ENCODE peak calls at places on chromosome 19, in eight cellular contexts. A, F, U, Q, Z, H, X and V are unnamed samples.

GRCh38 chr19:7679017-7679720 is 1.5 kb upstream of the TRAPPC5 start:
- DNase-seq in A (no peak), F (no peak), U (peak), Q (no peak), Z (peak), H (peak), X (no peak), V (peak)

GRCh38 chr19:51948979-51949378 is 21.7 kb downstream of the ZNF613 start:
- DNase-seq in A (no peak), F (no peak), U (peak), Q (no peak), Z (peak), H (no peak), X (no peak), V (no peak)

GRCh38 chr19:48398329-48399235 is 5.1 kb downstream of the GRIN2D start:
- DNase-seq in A (peak), F (peak), U (peak), Q (no peak), Z (peak), H (peak), X (peak), V (peak)

GRCh38 chr19:11534538-11534937 is 4.1 kb upstream of the CNN1 start:
- DNase-seq in A (no peak), F (no peak), U (no peak), Q (no peak), Z (no peak), H (no peak), X (no peak), V (no peak)

GRCh38 chr19:7830272-7830771 is 304 bp downstream of the EVI5L start:
- DNase-seq in A (no peak), F (peak), U (no peak), Q (no peak), Z (no peak), H (no peak), X (no peak), V (no peak)

GRCh38 chr19:16457195-16457953 is 14.4 kb downstream of the EPS15L1 start:
- DNase-seq in A (no peak), F (peak), U (peak), Q (no peak), Z (peak), H (no peak), X (no peak), V (no peak)

GRCh38 chr19:32465176-32465575 is 59.6 kb downstream of the DPY19L3 start:
- DNase-seq in A (no peak), F (no peak), U (no peak), Q (no peak), Z (no peak), H (no peak), X (no peak), V (no peak)

GRCh38 chr19:15251010-15251748 is 18.9 kb upstream of the EPHX3 start:
- DNase-seq in A (no peak), F (peak), U (peak), Q (no peak), Z (no peak), H (no peak), X (no peak), V (no peak)

GRCh38 chr19:2327773-2328400 is 499 bp downstream of the LSM7 start:
- DNase-seq in A (peak), F (no peak), U (no peak), Q (no peak), Z (peak), H (no peak), X (peak), V (peak)

GRCh38 chr19:49684251-49684982 is 5.0 kb upstream of the ADM5 start:
- DNase-seq in A (peak), F (no peak), U (no peak), Q (no peak), Z (no peak), H (no peak), X (no peak), V (no peak)

GRCh38 chr19:51572908-51573307 is 1.8 kb downstream of the ZNF175 start:
- DNase-seq in A (no peak), F (no peak), U (no peak), Q (no peak), Z (no peak), H (no peak), X (no peak), V (no peak)

GRCh38 chr19:55552620-55553019 is 7.3 kb upstream of the SBK3 start:
- DNase-seq in A (no peak), F (no peak), U (peak), Q (no peak), Z (no peak), H (no peak), X (no peak), V (no peak)

GRCh38 chr19:13872695-13873389 is 4.1 kb upstream of the NANOS3 start:
- DNase-seq in A (no peak), F (no peak), U (peak), Q (no peak), Z (no peak), H (no peak), X (peak), V (no peak)

GRCh38 chr19:34088292-34088691 is 84.0 kb upstream of the LSM14A start:
- DNase-seq in A (no peak), F (no peak), U (no peak), Q (no peak), Z (no peak), H (no peak), X (no peak), V (no peak)

GRCh38 chr19:16777811-16778210 is 51.4 kb upstream of the SIN3B start:
- DNase-seq in A (no peak), F (no peak), U (no peak), Q (no peak), Z (no peak), H (no peak), X (no peak), V (no peak)

GRCh38 chr19:44554641-44555246 is 25.3 kb upstream of the CEACAM20 start:
- DNase-seq in A (no peak), F (no peak), U (no peak), Q (no peak), Z (no peak), H (no peak), X (no peak), V (no peak)

GRCh38 chr19:12937243-12938053 is 961 bp upstream of the CALR start:
- DNase-seq in A (no peak), F (peak), U (peak), Q (peak), Z (peak), H (no peak), X (no peak), V (peak)

GRCh38 chr19:906480-906879 is 6.5 kb downstream of the R3HDM4 start:
- DNase-seq in A (no peak), F (no peak), U (no peak), Q (no peak), Z (no peak), H (no peak), X (no peak), V (peak)

GRCh38 chr19:18781885-18782527 is 9.1 kb downstream of the COMP start:
- DNase-seq in A (no peak), F (no peak), U (no peak), Q (no peak), Z (no peak), H (no peak), X (no peak), V (no peak)

GRCh38 chr19:31064486-31064885 is 284.8 kb downstream of the TSHZ3 start:
- DNase-seq in A (no peak), F (no peak), U (peak), Q (no peak), Z (no peak), H (no peak), X (no peak), V (no peak)

GRCh38 chr19:46451352-46451751 is 20.0 kb downstream of the PNMA8A start:
- DNase-seq in A (no peak), F (no peak), U (no peak), Q (no peak), Z (no peak), H (no peak), X (no peak), V (no peak)

GRCh38 chr19:1170938-1171754 is 2.9 kb downstream of the SBNO2 start:
- DNase-seq in A (no peak), F (no peak), U (peak), Q (no peak), Z (peak), H (no peak), X (no peak), V (no peak)

GRCh38 chr19:51751655-51752054 is at the start of gene FPR1:
- DNase-seq in A (no peak), F (no peak), U (no peak), Q (no peak), Z (no peak), H (no peak), X (no peak), V (peak)

GRCh38 chr19:46697142-46697960 is 19.6 kb downstream of the PRKD2 start:
- DNase-seq in A (no peak), F (peak), U (peak), Q (no peak), Z (peak), H (no peak), X (no peak), V (peak)

GRCh38 chr19:44753932-44754742 is 5.6 kb downstream of the BCL3 start:
- DNase-seq in A (peak), F (peak), U (peak), Q (no peak), Z (peak), H (peak), X (peak), V (peak)

GRCh38 chr19:3817761-3818160 is 31.6 kb upstream of the MATK start:
- DNase-seq in A (no peak), F (no peak), U (no peak), Q (no peak), Z (no peak), H (no peak), X (no peak), V (no peak)

GRCh38 chr19:6172074-6172863 is 36.8 kb downstream of the ACSBG2 start:
- DNase-seq in A (no peak), F (no peak), U (no peak), Q (no peak), Z (no peak), H (no peak), X (no peak), V (no peak)

GRCh38 chr19:41302624-41303351 is 7.2 kb upstream of the CCDC97 start:
- DNase-seq in A (peak), F (no peak), U (no peak), Q (no peak), Z (no peak), H (peak), X (peak), V (no peak)

GRCh38 chr19:8093740-8094139 is 41.2 kb downstream of the CCL25 start:
- DNase-seq in A (no peak), F (no peak), U (no peak), Q (no peak), Z (no peak), H (no peak), X (no peak), V (no peak)

GRCh38 chr19:47707135-47707925 is 5.9 kb upstream of the EHD2 start:
- DNase-seq in A (peak), F (peak), U (peak), Q (peak), Z (peak), H (peak), X (peak), V (peak)

GRCh38 chr19:53865918-53866696 is 1.6 kb upstream of the MYADM start:
- DNase-seq in A (peak), F (peak), U (peak), Q (no peak), Z (peak), H (no peak), X (no peak), V (no peak)

GRCh38 chr19:33774751-33775150 is 21.9 kb upstream of the KCTD15 start:
- DNase-seq in A (no peak), F (no peak), U (no peak), Q (no peak), Z (no peak), H (no peak), X (no peak), V (no peak)

GRCh38 chr19:18232540-18233223 is 6.4 kb upstream of the PDE4C start:
- DNase-seq in A (no peak), F (no peak), U (peak), Q (no peak), Z (no peak), H (no peak), X (no peak), V (no peak)

GRCh38 chr19:12891553-12892021 is 627 bp downstream of the GCDH start:
- DNase-seq in A (no peak), F (no peak), U (no peak), Q (no peak), Z (no peak), H (no peak), X (no peak), V (no peak)

GRCh38 chr19:38975214-38975860 is at the start of gene FBXO17:
- DNase-seq in A (no peak), F (peak), U (peak), Q (no peak), Z (peak), H (no peak), X (no peak), V (no peak)